ENCODE peak calls at places on chromosomes 12 and 14, in seven cellular contexts. A, O, V, R, Q, N and H are unnamed samples.

GRCh38 chr12:3557791-3558190 is 66.8 kb downstream of the PRMT8 start:
- DNase-seq in O (no peak), Q (no peak), A (no peak), R (no peak), V (no peak), N (no peak), H (no peak)

GRCh38 chr14:55097894-55098560 is 31.0 kb upstream of the LGALS3 start:
- DNase-seq in V (peak), O (no peak), N (no peak), Q (no peak), A (no peak), R (no peak), H (no peak)

GRCh38 chr12:118980407-118981014 is 830 bp upstream of the SRRM4 start:
- DNase-seq in O (no peak), A (peak), R (no peak), N (peak), V (no peak), Q (peak), H (no peak)

GRCh38 chr12:22971771-22972191 is 346.8 kb downstream of the ETNK1 start:
- DNase-seq in R (no peak), A (no peak), N (no peak), V (no peak), Q (no peak), O (no peak), H (no peak)

GRCh38 chr14:95150910-95151309 is 6.4 kb downstream of the DICER1 start:
- DNase-seq in O (no peak), Q (no peak), R (no peak), N (no peak), V (no peak), A (no peak), H (no peak)

GRCh38 chr12:5078423-5078822 is 34.7 kb downstream of the KCNA5 start:
- DNase-seq in A (peak), R (peak), Q (no peak), N (peak), O (peak), V (no peak), H (no peak)

GRCh38 chr14:70641548-70642312 is at the start of gene TTC9:
- DNase-seq in V (peak), A (peak), O (no peak), N (peak), Q (peak), R (no peak), H (no peak)

GRCh38 chr12:51635371-51635770 is 44.3 kb downstream of the SCN8A start:
- DNase-seq in Q (no peak), V (no peak), N (no peak), A (no peak), O (no peak), R (no peak), H (peak)

GRCh38 chr12:38417101-38417500 is 100.5 kb downstream of the ALG10B start:
- DNase-seq in R (no peak), O (no peak), A (no peak), N (no peak), V (no peak), Q (no peak), H (no peak)

GRCh38 chr14:34982421-34983147 is at the start of gene SRP54:
- DNase-seq in A (peak), Q (peak), O (peak), V (peak), R (peak), N (peak), H (peak)
- TF ChIP-seq CTCF in A (peak), Q (no peak), O (no peak), V (peak), R (no peak), N (no peak), H (peak)

DNA sequence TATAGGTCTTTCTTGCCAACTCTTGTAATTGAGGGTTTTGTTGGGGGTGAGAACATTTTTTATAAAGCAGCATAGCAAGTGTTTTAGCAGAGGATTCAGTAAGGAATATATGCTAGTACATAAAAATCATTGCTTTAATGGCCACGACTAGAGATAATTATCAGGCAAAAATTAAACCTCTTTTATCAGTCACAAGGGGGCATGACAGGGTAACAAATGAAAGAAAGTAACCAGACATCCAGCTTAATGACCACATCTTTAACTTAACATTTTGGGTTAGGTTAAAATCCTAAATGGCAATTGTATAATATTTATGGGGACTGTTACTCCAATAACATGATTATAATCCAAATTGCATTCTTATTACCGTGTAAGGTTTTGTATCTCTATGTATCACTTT is 119.6 kb downstream of the LRRIQ1 start:
- DNase-seq in N (no peak), A (peak), R (no peak), V (peak), O (no peak), Q (no peak), H (peak)
- TF ChIP-seq CTCF in N (peak), A (peak), R (no peak), V (no peak), O (no peak), Q (no peak), H (peak)

DNA sequence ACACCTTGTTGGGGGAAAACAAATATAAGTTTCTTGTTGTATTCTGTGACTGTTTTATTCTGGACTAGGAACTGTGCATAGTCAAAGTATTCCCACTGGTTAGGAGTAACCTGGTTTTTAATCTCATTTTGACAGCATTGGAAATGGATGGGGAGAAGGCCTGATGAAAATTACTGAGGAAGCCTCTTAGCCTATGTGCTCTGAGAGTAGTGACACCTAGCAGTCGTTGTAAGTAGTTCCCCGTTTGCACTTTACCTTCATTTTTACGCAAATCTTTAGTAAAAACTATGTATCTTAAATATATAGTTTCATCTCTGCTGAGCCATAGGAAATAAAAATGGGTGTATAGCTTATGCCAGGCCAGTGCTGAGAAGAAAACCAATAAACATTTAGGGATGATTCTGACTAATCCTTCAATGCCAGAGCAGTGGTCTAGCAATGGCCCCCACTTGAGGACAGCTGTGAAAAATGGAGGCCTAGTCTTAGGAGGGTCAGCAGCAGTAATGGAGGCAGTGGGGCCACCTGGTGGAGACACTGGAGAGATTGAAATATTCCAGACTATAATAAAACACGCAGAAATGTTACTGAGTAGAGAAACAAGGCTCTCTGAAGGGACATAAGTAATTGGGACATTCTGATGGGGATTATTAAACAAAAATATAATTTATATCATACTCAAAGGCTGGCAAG is 133.2 kb upstream of the NOVA1 start:
- DNase-seq in N (peak), Q (peak), V (no peak), A (peak), O (no peak), R (no peak), H (no peak)
- TF ChIP-seq CTCF in N (peak), Q (peak), V (no peak), A (peak), O (no peak), R (no peak), H (peak)

DNA sequence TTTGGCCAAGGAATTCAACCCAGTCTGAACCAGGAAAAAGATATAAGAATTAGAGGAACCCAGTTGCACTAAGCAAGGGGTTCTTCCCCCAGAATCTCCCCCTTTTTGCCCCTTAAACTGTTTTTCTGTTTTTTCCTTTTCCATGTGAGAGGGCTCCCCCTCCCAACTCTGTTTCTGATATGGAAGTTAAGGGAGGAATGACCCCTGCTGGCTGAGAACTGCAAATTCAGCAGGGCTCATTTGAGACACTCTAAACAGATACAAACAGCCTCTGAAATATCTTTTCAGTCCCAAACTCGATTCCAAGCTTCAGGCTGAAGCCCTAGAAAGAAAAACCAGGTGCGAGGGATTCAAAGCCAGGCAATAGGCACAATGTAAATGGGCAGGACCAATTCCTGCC is 132.7 kb downstream of the SLC41A2 start:
- DNase-seq in N (no peak), Q (peak), A (no peak), V (no peak), O (no peak), R (no peak), H (no peak)
- TF ChIP-seq CTCF in N (no peak), Q (no peak), A (peak), V (no peak), O (no peak), R (no peak), H (peak)

DNA sequence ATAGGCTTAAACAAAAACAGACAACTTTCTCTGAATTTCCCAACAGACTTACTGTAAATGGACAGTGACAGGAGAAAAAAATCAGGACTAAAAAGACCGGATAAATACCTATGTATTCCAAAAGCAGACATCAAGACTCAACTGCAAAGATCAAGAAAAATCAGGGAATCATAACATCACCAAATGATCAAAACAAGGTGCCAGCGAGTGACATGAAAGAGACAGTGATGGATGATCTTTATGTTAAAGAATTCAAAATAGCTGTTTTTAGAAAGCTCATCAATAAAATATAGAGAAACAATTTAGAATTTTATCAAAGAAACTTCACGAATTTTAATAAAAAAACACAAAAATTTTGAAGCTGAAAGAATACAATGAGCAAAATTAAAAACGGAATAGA is 952.5 kb upstream of the ATXN7L3B start:
- DNase-seq in R (no peak), A (no peak), V (no peak), O (no peak), N (no peak), Q (no peak), H (no peak)
- TF ChIP-seq CTCF in R (no peak), A (no peak), V (no peak), O (no peak), N (no peak), Q (no peak), H (no peak)

GRCh38 chr12:6383572-6384498 is at the start of gene LTBR:
- DNase-seq in N (peak), R (peak), V (no peak), O (peak), A (peak), Q (peak), H (peak)
- TF ChIP-seq CTCF in N (no peak), R (no peak), V (no peak), O (no peak), A (peak), Q (no peak), H (no peak)

GRCh38 chr12:93502802-93503623 is 35.7 kb downstream of the MRPL42 start:
- DNase-seq in O (no peak), A (peak), R (peak), V (no peak), N (peak), Q (peak), H (peak)
- TF ChIP-seq CTCF in O (peak), A (peak), R (peak), V (peak), N (peak), Q (peak), H (peak)